ENCODE peak calls at places on chromosomes 11 and 22, in eight cellular contexts. V, Z, X, Q, W, O, M and E are unnamed samples.

GRCh38 chr22:37147186-37147990 is 2.3 kb downstream of the IL2RB start:
- DNase-seq in V (no peak), Z (no peak), X (no peak), Q (no peak), W (no peak), O (no peak), M (no peak), E (no peak)

GRCh38 chr11:126336646-126337045 is 18.8 kb upstream of the ST3GAL4 start:
- DNase-seq in V (no peak), Z (no peak), X (no peak), Q (no peak), W (no peak), O (no peak), M (no peak), E (no peak)

GRCh38 chr11:103091024-103091423 is 936 bp downstream of the DCUN1D5 start:
- DNase-seq in V (peak), Z (no peak), X (peak), Q (no peak), W (no peak), O (no peak), M (no peak), E (no peak)

GRCh38 chr11:44116433-44116832 is 21.0 kb downstream of the EXT2 start:
- DNase-seq in V (no peak), Z (no peak), X (no peak), Q (no peak), W (no peak), O (no peak), M (no peak), E (no peak)

GRCh38 chr22:49373801-49374226 is 453.9 kb downstream of the BRD1 start:
- DNase-seq in V (no peak), Z (no peak), X (no peak), Q (no peak), W (no peak), O (no peak), M (no peak), E (no peak)

GRCh38 chr11:44446996-44447771 is 118.3 kb upstream of the CD82 start:
- DNase-seq in V (no peak), Z (no peak), X (no peak), Q (no peak), W (no peak), O (no peak), M (no peak), E (no peak)

GRCh38 chr11:111602865-111603632 is 800 bp downstream of the SIK2 start:
- DNase-seq in V (no peak), Z (peak), X (peak), Q (no peak), W (no peak), O (no peak), M (peak), E (no peak)

GRCh38 chr11:8360086-8360828 is 96.6 kb upstream of the LMO1 start:
- DNase-seq in V (no peak), Z (no peak), X (no peak), Q (no peak), W (no peak), O (no peak), M (no peak), E (no peak)

GRCh38 chr11:50178732-50179131 is 146.1 kb downstream of the OR4C45 start:
- DNase-seq in V (no peak), Z (no peak), X (no peak), Q (no peak), W (no peak), O (no peak), M (no peak), E (no peak)

GRCh38 chr11:47148903-47149535 is 27.7 kb downstream of the ARFGAP2 start:
- DNase-seq in V (no peak), Z (no peak), X (no peak), Q (no peak), W (no peak), O (no peak), M (no peak), E (no peak)

GRCh38 chr22:42484506-42484905 is 35.1 kb downstream of the RRP7A start:
- DNase-seq in V (no peak), Z (no peak), X (no peak), Q (no peak), W (no peak), O (no peak), M (no peak), E (no peak)

GRCh38 chr11:33931032-33931431 is 39.2 kb upstream of the LMO2 start:
- DNase-seq in V (no peak), Z (no peak), X (no peak), Q (no peak), W (no peak), O (no peak), M (no peak), E (no peak)

GRCh38 chr11:34208266-34209135 is 103.1 kb downstream of the NAT10 start:
- DNase-seq in V (peak), Z (no peak), X (no peak), Q (no peak), W (no peak), O (peak), M (no peak), E (no peak)

GRCh38 chr11:68012843-68013610 is 2.9 kb downstream of the ALDH3B1 start:
- DNase-seq in V (peak), Z (no peak), X (no peak), Q (peak), W (peak), O (no peak), M (no peak), E (no peak)

GRCh38 chr11:129131361-129131760 is 60.8 kb downstream of the ARHGAP32 start:
- DNase-seq in V (no peak), Z (no peak), X (no peak), Q (no peak), W (peak), O (no peak), M (no peak), E (no peak)

GRCh38 chr11:129374993-129375721 is 491 bp upstream of the BARX2 start:
- DNase-seq in V (peak), Z (no peak), X (no peak), Q (no peak), W (no peak), O (no peak), M (peak), E (no peak)

DNA sequence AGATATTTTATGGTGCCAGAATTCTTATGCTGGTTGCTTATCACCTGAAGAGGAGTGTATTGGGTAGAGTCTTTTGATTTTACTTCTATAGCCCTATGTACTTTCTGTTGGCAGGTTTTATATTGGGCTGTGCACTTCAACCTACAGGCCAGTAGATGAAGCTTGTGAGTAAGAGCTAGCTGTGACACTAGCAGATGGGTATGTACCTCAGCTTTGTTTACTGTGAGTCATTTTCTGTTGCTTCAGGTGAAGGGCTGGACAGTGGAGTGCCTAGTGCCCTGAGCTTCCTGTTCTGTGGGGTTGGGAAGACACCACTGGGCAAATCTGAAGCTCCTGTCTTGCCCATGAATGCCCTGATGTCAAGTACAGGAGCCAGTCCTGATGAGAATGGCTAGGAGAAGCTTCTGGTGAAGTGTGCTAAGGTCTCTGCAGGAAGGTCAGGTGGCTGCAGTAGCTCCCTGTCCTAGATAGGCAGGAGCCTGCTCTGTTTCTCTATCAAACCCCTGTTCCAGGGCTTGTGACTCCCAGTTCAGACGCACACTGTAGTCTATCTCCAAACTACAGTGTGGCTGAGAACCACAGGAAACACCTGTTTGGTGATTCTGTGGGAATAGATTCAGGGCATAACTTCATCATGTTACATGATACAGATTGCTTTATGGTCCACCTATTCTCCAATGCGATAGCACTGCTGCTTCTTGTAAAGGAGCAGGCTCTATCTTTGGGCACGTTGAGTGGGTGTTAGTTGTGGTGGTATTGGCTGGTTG is 755.7 kb downstream of the KCNA4 start:
- DNase-seq in V (peak), Z (no peak), X (no peak), Q (peak), W (no peak), O (no peak), M (no peak), E (no peak)
- TF ChIP-seq CTCF in V (peak), Z (no peak), X (no peak), Q (peak), W (no peak), O (no peak), M (no peak), E (no peak)

DNA sequence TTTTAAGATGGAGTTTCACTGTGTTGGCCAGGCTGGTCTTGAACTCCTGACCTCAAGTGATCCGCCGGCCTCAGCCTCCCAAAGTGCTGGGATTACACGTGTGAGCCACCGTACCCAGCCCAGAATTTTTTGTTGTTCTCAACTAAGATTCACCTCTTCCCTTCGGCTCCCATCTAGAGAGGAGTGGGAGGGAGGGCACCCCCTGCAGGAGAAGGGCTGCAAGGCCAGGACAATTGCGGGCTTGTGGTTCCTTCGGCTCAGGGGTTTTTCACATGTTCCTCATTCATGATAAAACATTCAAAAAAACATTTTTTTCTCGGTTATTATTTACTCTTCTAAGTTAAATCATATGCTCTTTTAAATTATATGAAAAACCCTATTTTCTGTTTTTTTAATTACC is 201.1 kb upstream of the LRRC4C start:
- DNase-seq in V (no peak), Z (no peak), X (peak), Q (no peak), W (no peak), O (no peak), M (no peak), E (no peak)
- TF ChIP-seq CTCF in V (no peak), Z (no peak), X (peak), Q (no peak), W (peak), O (no peak), M (no peak), E (no peak)

DNA sequence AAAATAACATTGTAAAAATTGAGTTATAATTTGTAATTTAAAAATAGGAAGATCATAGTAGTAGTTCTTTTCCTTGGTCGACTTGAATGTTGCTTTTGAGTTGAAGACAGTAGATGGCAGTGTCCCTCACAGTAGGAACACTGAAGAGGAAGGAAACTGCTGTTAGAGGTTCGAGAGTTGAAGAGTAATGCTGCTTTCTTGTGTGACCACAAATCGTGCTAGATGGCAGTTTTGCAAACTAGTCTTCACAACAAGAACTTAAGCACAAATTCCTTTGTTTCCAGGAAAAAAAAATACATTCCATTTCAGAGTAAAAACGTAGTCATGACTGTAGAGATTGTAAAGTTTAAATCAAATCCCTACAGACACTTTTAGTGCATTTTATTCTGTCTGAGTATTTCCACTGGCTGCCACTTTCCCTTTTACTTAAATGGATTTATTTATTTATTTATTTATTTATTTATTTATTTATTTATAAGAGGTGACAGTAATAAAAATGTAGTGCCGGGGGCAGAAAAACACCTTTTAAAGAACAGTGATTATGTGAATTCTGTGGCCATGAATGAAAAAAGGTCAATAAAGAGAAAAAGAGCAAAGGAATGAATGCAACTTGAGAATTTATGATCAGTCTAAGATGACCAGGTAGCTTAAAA is 54.6 kb downstream of the SPECC1L start:
- DNase-seq in V (peak), Z (no peak), X (peak), Q (peak), W (peak), O (peak), M (peak), E (peak)
- TF ChIP-seq CTCF in V (peak), Z (peak), X (peak), Q (peak), W (peak), O (peak), M (peak), E (peak)

GRCh38 chr11:15493066-15493465 is 378.3 kb downstream of the INSC start:
- DNase-seq in V (no peak), Z (no peak), X (no peak), Q (no peak), W (peak), O (no peak), M (no peak), E (no peak)
- TF ChIP-seq CTCF in V (no peak), Z (no peak), X (no peak), Q (no peak), W (no peak), O (no peak), M (no peak), E (no peak)